ENCODE peak calls at places on chromosomes 3 and 15, in six cellular contexts. H is H9, G is IMR-90, X is neuronal stem cell, Y is H1, M is mesenchymal stem cell. B is an unnamed sample.

GRCh38 chr3:188491276-188491687 is 337.3 kb downstream of the LPP start:
- DNase-seq in H (no peak), G (peak; percentile 61), X (no peak), Y (no peak), M (peak; percentile 81), B (no peak)

GRCh38 chr15:64681424-64682024 is 93.9 kb downstream of the RBPMS2 start:
- DNase-seq in H (peak; percentile 78), G (peak; percentile 65), X (peak; percentile 48), Y (peak; percentile 41), M (peak; percentile 74), B (peak; percentile 92)

GRCh38 chr3:53150247-53151085 is 10.5 kb upstream of the PRKCD start:
- DNase-seq in H (no peak), G (peak; percentile 47), X (no peak), Y (no peak), M (no peak), B (no peak)

GRCh38 chr3:98826126-98826525 is 63.0 kb downstream of the ST3GAL6 start:
- DNase-seq in H (no peak), G (no peak), X (no peak), Y (no peak), M (no peak), B (no peak)

GRCh38 chr3:185744997-185745843 is 79.6 kb downstream of the IGF2BP2 start:
- DNase-seq in H (no peak), G (peak; percentile 96), X (no peak), Y (no peak), M (peak; percentile 96), B (no peak)

GRCh38 chr3:88589131-88589530 is 439.4 kb downstream of the C3orf38 start:
- DNase-seq in H (no peak), G (no peak), X (no peak), Y (no peak), M (peak; percentile 72), B (peak; percentile 11)

GRCh38 chr3:30462725-30463124 is 143.7 kb upstream of the TGFBR2 start:
- DNase-seq in H (no peak), G (peak; percentile 26), X (no peak), Y (no peak), M (no peak), B (no peak)

GRCh38 chr3:129583289-129583688 is 23.2 kb downstream of the PLXND1 start:
- DNase-seq in H (no peak), G (no peak), X (no peak), Y (no peak), M (no peak), B (no peak)

GRCh38 chr15:78914027-78914764 is 30.6 kb downstream of the CTSH start:
- DNase-seq in H (no peak), G (no peak), X (no peak), Y (no peak), M (no peak), B (peak; percentile 66)

DNA sequence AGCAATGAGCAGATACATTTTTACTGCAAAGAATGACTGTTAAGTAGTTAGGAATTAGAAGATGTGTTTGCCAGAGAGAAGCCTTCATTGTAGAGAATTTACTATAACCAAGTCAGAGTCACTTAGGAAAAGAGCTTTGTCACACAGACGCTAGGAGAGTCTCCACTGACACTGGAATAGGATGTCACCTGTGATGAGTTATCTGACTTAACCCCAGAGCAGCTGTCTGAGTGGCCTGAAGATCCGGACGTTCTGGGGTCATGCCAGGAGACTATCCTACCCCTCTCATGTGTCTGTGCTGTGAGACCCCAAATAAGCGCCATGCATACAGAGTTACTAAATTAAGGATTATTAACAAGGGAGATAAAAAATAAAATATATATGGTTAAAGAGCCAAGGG is 43.7 kb downstream of the ITGB5 start:
- DNase-seq in H (no peak), G (no peak), X (no peak), Y (no peak), M (no peak), B (no peak)
- H2BK5ac ChIP-seq in H (no peak overlapping the region), G (no peak overlapping the region), X (no peak overlapping the region), Y (no peak overlapping the region), M (no peak overlapping the region), B (no peak overlapping the region)

DNA sequence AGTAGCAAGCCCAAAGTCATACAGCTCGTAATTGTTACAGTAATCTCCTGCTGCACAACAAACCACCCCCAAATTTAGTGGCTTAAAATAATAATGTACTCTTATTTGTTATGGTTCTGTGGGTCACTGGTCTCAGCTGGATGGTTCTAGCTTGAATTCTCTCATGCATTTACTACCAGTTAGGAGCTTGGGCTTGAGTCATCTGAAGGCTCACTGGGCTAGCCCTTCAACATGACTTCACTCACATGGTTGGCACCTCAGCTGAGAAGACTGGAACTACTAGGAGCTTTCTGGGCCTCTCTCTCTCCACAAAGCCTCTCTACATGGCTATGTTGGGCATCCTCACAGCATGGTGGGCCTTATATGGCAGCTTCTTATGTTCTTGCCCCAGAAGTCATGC is 12.5 kb downstream of the PCOLCE2 start:
- DNase-seq in H (no peak), G (no peak), X (no peak), Y (no peak), M (no peak), B (no peak)
- H3K18ac ChIP-seq in H (no peak overlapping the region), G (no peak overlapping the region), X (no peak overlapping the region), Y (no peak overlapping the region), M (no peak overlapping the region), B (no peak overlapping the region)

DNA sequence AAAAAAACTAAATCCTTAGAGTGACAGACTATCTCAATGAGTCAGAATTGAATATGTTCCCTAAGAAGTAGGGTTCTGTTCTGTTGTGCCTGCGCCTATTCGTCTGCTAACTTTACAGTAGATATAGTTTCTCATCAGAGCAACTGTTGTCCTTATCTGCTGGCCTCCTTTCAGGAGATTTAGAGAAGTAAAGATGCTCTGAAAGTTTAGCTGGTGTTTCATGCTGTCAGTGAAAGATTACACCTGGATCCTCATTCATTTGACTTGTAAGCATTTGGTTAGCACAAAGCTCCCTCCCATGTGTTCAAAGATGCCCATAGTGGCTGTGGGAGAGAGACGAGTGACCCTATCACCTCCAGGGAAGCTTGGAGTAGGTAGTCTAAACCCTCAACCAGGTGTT is 35.0 kb downstream of the SUCNR1 start:
- DNase-seq in H (no peak), G (no peak), X (no peak), Y (no peak), M (no peak), B (no peak)
- H2BK5ac ChIP-seq in H (no peak overlapping the region), G (no peak overlapping the region), X (no peak overlapping the region), Y (no peak overlapping the region), M (no peak overlapping the region), B (no peak overlapping the region)

GRCh38 chr15:85097706-85098105 is 116.0 kb downstream of the PDE8A start:
- DNase-seq in H (no peak), G (peak; percentile 30), X (no peak), Y (no peak), M (no peak), B (no peak)

GRCh38 chr15:85097250-85097649 is 115.6 kb downstream of the PDE8A start:
- DNase-seq in H (no peak), G (no peak), X (no peak), Y (no peak), M (no peak), B (no peak)

GRCh38 chr15:85104584-85104983 is 122.9 kb downstream of the PDE8A start:
- DNase-seq in H (no peak), G (no peak), X (no peak), Y (no peak), M (no peak), B (no peak)

GRCh38 chr15:85099195-85099803 is 117.6 kb downstream of the PDE8A start:
- DNase-seq in H (no peak), G (no peak), X (no peak), Y (no peak), M (no peak), B (no peak)

GRCh38 chr15:85100186-85100937 is 118.7 kb downstream of the PDE8A start:
- DNase-seq in H (no peak), G (peak; percentile 8), X (no peak), Y (no peak), M (peak; percentile 17), B (no peak)
- H3K18ac ChIP-seq in H (no peak overlapping the region), G (no peak overlapping the region), X (no peak overlapping the region), Y (no peak overlapping the region), M (no peak overlapping the region), B (no peak overlapping the region)

DNA sequence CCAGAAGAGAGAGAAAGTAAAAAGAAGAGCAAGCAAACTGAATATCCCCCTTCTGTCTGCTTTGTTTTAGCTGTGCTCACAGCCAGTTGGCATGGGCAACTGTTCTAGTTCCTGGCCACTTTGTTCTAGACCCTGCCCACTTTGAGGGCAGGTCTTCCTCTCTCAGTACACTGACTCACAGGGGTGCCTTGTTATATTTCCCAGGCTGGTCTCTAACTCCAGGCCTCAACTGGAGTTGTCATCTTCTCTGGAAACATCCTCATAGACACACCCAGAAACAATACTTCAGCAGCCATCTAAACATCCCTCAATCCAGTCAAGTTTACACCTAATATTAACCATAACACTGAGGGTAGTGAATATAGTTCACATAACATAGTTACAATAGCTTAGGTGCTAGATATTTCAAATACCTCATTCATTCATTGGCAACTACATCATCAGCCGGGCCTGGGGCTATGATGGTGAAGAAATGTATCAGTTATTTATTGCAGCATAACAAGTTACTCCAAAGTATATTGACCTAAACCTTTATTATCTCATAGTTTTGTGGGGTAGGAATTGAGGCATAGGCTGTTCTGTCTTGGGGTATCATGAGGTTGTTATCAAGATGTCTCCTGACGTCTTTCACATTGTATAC is 106.0 kb downstream of the UBE2E2 start:
- DNase-seq in H (no peak), G (no peak), X (no peak), Y (no peak), M (no peak), B (peak; percentile 20)
- H2BK5ac ChIP-seq in H (no peak overlapping the region), G (no peak overlapping the region), X (no peak overlapping the region), Y (no peak overlapping the region), M (no peak overlapping the region), B (no peak overlapping the region)

DNA sequence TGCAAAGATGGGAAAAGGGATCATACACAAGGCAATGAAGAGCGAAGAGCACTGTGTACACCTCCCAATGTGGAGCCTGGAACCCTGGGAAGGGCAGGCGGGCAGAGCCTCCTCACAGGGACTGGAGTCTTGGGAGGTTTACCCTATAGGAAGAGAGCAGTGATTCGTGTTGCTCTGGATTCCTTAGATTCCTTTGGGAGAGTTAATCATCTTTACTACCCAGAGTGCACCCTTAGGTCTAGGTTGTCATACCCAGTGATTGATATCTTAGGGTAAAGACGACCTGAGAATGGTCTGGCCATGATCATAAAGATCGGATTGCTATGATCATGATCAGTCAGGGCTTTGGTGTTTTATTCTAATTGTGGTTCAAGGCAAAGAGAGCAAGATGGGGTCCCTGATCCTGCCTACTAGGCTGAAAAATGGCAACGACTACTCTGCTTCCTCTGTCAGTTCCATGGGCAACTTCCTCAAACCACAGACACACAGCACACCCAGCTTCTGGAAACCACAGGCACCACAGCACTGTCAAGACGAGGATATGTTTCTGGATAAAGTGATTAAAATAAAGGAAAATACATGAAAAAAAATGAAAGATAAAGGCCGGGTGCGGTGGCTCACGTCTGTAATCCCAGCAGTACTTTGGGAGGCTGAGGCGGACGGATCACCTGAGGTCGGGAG is 20.4 kb upstream of the MAP6D1 start:
- DNase-seq in H (no peak), G (peak; percentile 31), X (no peak), Y (no peak), M (peak; percentile 10), B (peak; percentile 43)
- H3K18ac ChIP-seq in H (no peak overlapping the region), G (peak overlapping the region; percentile 1), X (no peak overlapping the region), Y (no peak overlapping the region), M (no peak overlapping the region), B (no peak overlapping the region)